ENCODE peak calls at places on chromosomes 12 and 14, in ten cellular contexts. T, E, A, G, Z, U, K, V, R and M are unnamed samples.

GRCh38 chr12:52391618-52392002 is 6.2 kb upstream of the KRT84 start:
- DNase-seq in T (no peak), E (peak; percentile 33), A (no peak), G (peak; percentile 54), Z (no peak), U (no peak), K (no peak), V (peak; percentile 55), R (no peak), M (no peak)

GRCh38 chr12:54411398-54412241 is 7.4 kb downstream of the ITGA5 start:
- DNase-seq in T (no peak), E (peak; percentile 90), A (peak; percentile 54), G (peak; percentile 95), Z (peak; percentile 66), U (no peak), K (peak; percentile 30), V (no peak), R (no peak), M (peak; percentile 71)

GRCh38 chr12:8146416-8146771 is 10.4 kb upstream of the ZNF705A start:
- DNase-seq in T (no peak), E (no peak), A (no peak), G (no peak), Z (no peak), U (no peak), K (no peak), V (no peak), R (no peak), M (no peak)

GRCh38 chr12:56487448-56488040 is 417 bp downstream of the GLS2 start:
- DNase-seq in T (peak; percentile 30), E (peak; percentile 6), A (no peak), G (peak; percentile 45), Z (peak; percentile 77), U (no peak), K (no peak), V (peak; percentile 9), R (no peak), M (no peak)

GRCh38 chr14:91019673-91020072 is 40.8 kb downstream of the RPS6KA5 start:
- DNase-seq in T (no peak), E (no peak), A (no peak), G (no peak), Z (no peak), U (no peak), K (no peak), V (no peak), R (no peak), M (no peak)

GRCh38 chr12:84661732-84662326 is 250.8 kb downstream of the SLC6A15 start:
- DNase-seq in T (no peak), E (peak; percentile 15), A (no peak), G (no peak), Z (no peak), U (no peak), K (no peak), V (no peak), R (no peak), M (no peak)

GRCh38 chr12:46386360-46386867 is 13.8 kb upstream of the SLC38A2 start:
- DNase-seq in T (no peak), E (peak; percentile 97), A (no peak), G (no peak), Z (no peak), U (peak; percentile 93), K (no peak), V (no peak), R (no peak), M (peak; percentile 90)

GRCh38 chr12:56999456-56999855 is 6.9 kb downstream of the ZBTB39 start:
- DNase-seq in T (no peak), E (no peak), A (no peak), G (no peak), Z (no peak), U (no peak), K (no peak), V (no peak), R (no peak), M (no peak)

GRCh38 chr14:76395161-76395560 is 19.2 kb downstream of the ESRRB start:
- DNase-seq in T (no peak), E (no peak), A (no peak), G (no peak), Z (no peak), U (no peak), K (no peak), V (no peak), R (no peak), M (no peak)

GRCh38 chr12:113891737-113892520 is 74.2 kb downstream of the RBM19 start:
- DNase-seq in T (no peak), E (no peak), A (no peak), G (no peak), Z (no peak), U (no peak), K (no peak), V (no peak), R (no peak), M (no peak)

GRCh38 chr12:76515271-76515670 is 44.3 kb downstream of the OSBPL8 start:
- DNase-seq in T (no peak), E (no peak), A (no peak), G (no peak), Z (no peak), U (no peak), K (no peak), V (no peak), R (no peak), M (no peak)

GRCh38 chr14:22542360-22542759 is 46.7 kb downstream of the DAD1 start:
- DNase-seq in T (no peak), E (no peak), A (no peak), G (no peak), Z (no peak), U (no peak), K (no peak), V (no peak), R (no peak), M (no peak)

GRCh38 chr14:22622220-22622619 is 21.9 kb downstream of the OR6J1 start:
- DNase-seq in T (no peak), E (peak; percentile 22), A (no peak), G (no peak), Z (no peak), U (no peak), K (no peak), V (no peak), R (no peak), M (no peak)

GRCh38 chr14:35333797-35334743 is 41.9 kb downstream of the PSMA6 start:
- DNase-seq in T (no peak), E (no peak), A (peak; percentile 32), G (no peak), Z (no peak), U (no peak), K (no peak), V (no peak), R (no peak), M (no peak)

GRCh38 chr14:86652512-86652911 is 1122.6 kb downstream of the FLRT2 start:
- DNase-seq in T (no peak), E (no peak), A (no peak), G (no peak), Z (no peak), U (no peak), K (no peak), V (no peak), R (no peak), M (no peak)

GRCh38 chr12:107522692-107523477 is 162.7 kb upstream of the PWP1 start:
- DNase-seq in T (no peak), E (no peak), A (no peak), G (no peak), Z (peak; percentile 86), U (no peak), K (no peak), V (no peak), R (no peak), M (no peak)

GRCh38 chr12:54304187-54304810 is 3.5 kb upstream of the NFE2 start:
- DNase-seq in T (no peak), E (peak; percentile 74), A (no peak), G (peak; percentile 59), Z (peak; percentile 49), U (no peak), K (no peak), V (no peak), R (no peak), M (no peak)

GRCh38 chr12:114439306-114439705 is 33.4 kb upstream of the TBX5 start:
- DNase-seq in T (no peak), E (no peak), A (no peak), G (no peak), Z (peak; percentile 64), U (no peak), K (no peak), V (no peak), R (no peak), M (no peak)

GRCh38 chr14:83838221-83838620 is 1691.7 kb upstream of the FLRT2 start:
- DNase-seq in T (no peak), E (no peak), A (no peak), G (no peak), Z (no peak), U (no peak), K (no peak), V (no peak), R (no peak), M (no peak)

GRCh38 chr14:100619382-100620305 is 32.4 kb upstream of the BEGAIN start:
- DNase-seq in T (no peak), E (no peak), A (no peak), G (peak; percentile 5), Z (no peak), U (no peak), K (no peak), V (no peak), R (no peak), M (no peak)

GRCh38 chr12:131222271-131223139 is 268.8 kb downstream of the ADGRD1 start:
- DNase-seq in T (no peak), E (no peak), A (no peak), G (no peak), Z (no peak), U (peak; percentile 9), K (no peak), V (no peak), R (no peak), M (no peak)

GRCh38 chr12:69096669-69097364 is 142.6 kb upstream of the CPSF6 start:
- DNase-seq in T (no peak), E (peak; percentile 62), A (no peak), G (no peak), Z (no peak), U (peak; percentile 37), K (no peak), V (no peak), R (no peak), M (no peak)

GRCh38 chr12:75960086-75960910 is 71.3 kb downstream of the PHLDA1 start:
- DNase-seq in T (no peak), E (no peak), A (no peak), G (no peak), Z (peak; percentile 89), U (no peak), K (no peak), V (no peak), R (no peak), M (no peak)

GRCh38 chr14:50025073-50025472 is 91.3 kb downstream of the VCPKMT start:
- DNase-seq in T (no peak), E (no peak), A (no peak), G (no peak), Z (no peak), U (no peak), K (no peak), V (no peak), R (no peak), M (no peak)

GRCh38 chr14:91108941-91109611 is 4.8 kb upstream of the DGLUCY start:
- DNase-seq in T (no peak), E (peak; percentile 79), A (no peak), G (peak; percentile 23), Z (no peak), U (no peak), K (no peak), V (no peak), R (no peak), M (no peak)

GRCh38 chr12:47216150-47216677 is 136.5 kb upstream of the AMIGO2 start:
- DNase-seq in T (peak; percentile 78), E (no peak), A (peak; percentile 56), G (no peak), Z (no peak), U (no peak), K (peak; percentile 48), V (no peak), R (no peak), M (no peak)